ENCODE peak calls at places on chromosomes 3 and 15, in five cellular contexts. R is tibial artery, B is AG10803, A is nephron progenitor cell, X is cardiac fibroblast. E is an unnamed sample.

GRCh38 chr3:151933224-151933858 is 59.9 kb downstream of the SUCNR1 start:
- DNase-seq in R (no peak), B (peak), A (no peak), X (peak), E (no peak)

GRCh38 chr3:14687360-14687759 is 12.4 kb downstream of the C3orf20 start:
- DNase-seq in R (no peak), B (no peak), A (no peak), X (no peak), E (no peak)

GRCh38 chr3:117606860-117607259 is 897.3 kb downstream of the TUSC7 start:
- DNase-seq in R (no peak), B (no peak), A (no peak), X (no peak), E (no peak)

GRCh38 chr3:153513236-153513635 is 351.2 kb downstream of the RAP2B start:
- DNase-seq in R (no peak), B (peak), A (no peak), X (peak), E (no peak)

GRCh38 chr15:84112025-84112424 is 123.5 kb upstream of the GOLGA6L4 start:
- DNase-seq in R (no peak), B (no peak), A (no peak), X (peak), E (no peak)

GRCh38 chr15:69997701-69998273 is 99.9 kb downstream of the TLE3 start:
- DNase-seq in R (peak), B (peak), A (no peak), X (peak), E (no peak)

GRCh38 chr3:133994166-133994910 is 35.4 kb downstream of the SLCO2A1 start:
- DNase-seq in R (no peak), B (no peak), A (no peak), X (no peak), E (no peak)

GRCh38 chr3:100899440-100900091 is 93.7 kb downstream of the ABI3BP start:
- DNase-seq in R (no peak), B (no peak), A (no peak), X (peak), E (peak)

GRCh38 chr15:64013179-64014043 is 32.9 kb downstream of the DAPK2 start:
- DNase-seq in R (no peak), B (peak), A (no peak), X (no peak), E (no peak)

GRCh38 chr15:85993116-85993515 is 86.6 kb upstream of the AGBL1 start:
- DNase-seq in R (no peak), B (no peak), A (no peak), X (no peak), E (no peak)

DNA sequence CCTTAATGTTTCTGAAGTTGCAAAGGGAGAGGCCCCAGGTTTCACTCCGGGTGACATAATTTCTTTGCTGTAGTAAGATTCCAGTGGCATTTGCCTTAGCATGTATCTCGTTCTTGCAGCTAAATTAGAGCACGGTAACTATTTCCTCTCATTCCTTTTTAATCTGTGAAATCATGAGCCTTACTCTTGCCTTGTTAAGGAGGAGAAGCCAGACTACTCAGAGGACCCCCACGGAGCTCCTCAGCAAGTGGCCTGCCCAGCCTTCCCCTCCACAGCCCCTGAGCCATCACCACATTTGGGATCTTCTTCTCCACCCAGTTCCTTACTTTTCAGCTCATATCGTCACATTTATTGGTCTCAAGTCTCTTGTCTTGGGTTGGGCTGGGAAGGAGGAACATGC is 54.2 kb downstream of the ABHD2 start:
- DNase-seq in R (no peak), B (no peak), A (no peak), X (no peak), E (no peak)
- TF ChIP-seq CTCF in R (no peak), B (no peak), A (no peak), X (no peak), E (no peak)

GRCh38 chr3:69743975-69744374 is 4.7 kb downstream of the MITF start:
- DNase-seq in R (no peak), B (no peak), A (no peak), X (no peak), E (no peak)
- TF ChIP-seq CTCF in R (no peak), B (no peak), A (no peak), X (no peak), E (no peak)

DNA sequence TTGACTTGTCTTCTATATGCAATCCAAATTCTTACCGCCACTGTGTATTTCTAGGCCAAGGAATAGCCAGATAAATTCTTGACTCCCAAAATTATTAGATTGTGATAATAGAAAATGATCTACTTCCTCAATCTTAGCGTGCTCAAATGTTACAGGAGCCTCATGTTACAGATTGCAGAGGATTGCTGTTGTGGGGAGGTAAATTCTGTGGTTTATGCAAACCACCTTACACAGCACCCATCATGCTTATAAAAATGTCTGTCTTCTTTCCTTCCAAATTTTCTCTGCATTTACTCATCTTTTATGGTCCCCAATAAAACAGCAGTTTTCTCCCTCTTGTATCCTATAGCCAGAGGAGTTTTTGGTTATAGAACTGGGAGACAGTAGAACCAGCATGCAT is 420.2 kb upstream of the ROBO1 start:
- DNase-seq in R (no peak), B (no peak), A (no peak), X (no peak), E (no peak)
- TF ChIP-seq CTCF in R (no peak), B (no peak), A (no peak), X (no peak), E (no peak)

GRCh38 chr3:109098245-109098644 is 19.7 kb downstream of the MORC1 start:
- DNase-seq in R (no peak), B (no peak), A (peak), X (no peak), E (no peak)
- TF ChIP-seq CTCF in R (no peak), B (no peak), A (peak), X (no peak), E (peak)

DNA sequence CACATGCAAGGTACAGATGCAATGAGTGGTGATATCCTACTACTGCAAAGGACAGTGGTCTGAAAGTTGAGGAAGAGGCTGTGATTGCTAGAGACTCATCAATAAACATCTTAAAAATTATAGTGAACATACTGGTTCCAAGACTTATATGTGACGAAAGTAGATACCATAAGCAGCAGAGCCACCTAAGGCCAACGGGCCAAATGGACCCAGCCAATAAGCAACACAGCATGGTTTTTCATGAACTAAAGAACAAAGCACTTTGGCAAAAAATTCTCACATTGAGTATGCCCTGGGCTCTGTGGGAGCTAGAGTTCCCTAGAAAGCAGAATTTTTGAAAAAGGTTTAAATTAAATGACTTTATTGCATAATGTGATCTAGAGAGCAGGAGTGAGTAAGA is 272.1 kb downstream of the SI start:
- DNase-seq in R (no peak), B (no peak), A (no peak), X (peak), E (no peak)
- TF ChIP-seq CTCF in R (no peak), B (no peak), A (no peak), X (no peak), E (no peak)

GRCh38 chr3:167350245-167350862 is 29.7 kb downstream of the ZBBX start:
- DNase-seq in R (no peak), B (peak), A (peak), X (peak), E (peak)
- TF ChIP-seq CTCF in R (no peak), B (peak), A (peak), X (no peak), E (peak)

DNA sequence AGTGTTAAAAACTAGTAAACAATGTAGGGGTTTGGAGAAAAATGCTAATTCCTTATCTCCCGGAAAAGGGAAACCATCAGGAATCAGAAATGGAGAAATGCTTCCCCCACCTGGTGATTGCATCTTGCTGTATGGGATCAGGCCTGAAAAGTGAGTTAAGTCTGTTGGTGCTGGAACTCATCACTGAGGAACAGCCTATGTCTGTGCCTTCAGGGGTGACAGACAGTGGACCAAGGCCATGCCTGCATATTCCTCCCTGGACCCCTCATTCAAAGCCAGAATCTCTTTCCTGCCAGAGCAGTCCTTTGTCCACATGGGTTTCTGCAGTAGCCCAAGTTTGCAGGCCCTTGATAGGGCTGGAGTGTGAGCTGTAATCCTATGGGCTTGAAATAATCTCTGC is 160.8 kb upstream of the CTDSPL start:
- DNase-seq in R (no peak), B (no peak), A (no peak), X (peak), E (no peak)
- TF ChIP-seq CTCF in R (peak), B (peak), A (no peak), X (peak), E (no peak)

GRCh38 chr15:56042982-56043980 is 49.9 kb upstream of the NEDD4 start:
- DNase-seq in R (no peak), B (no peak), A (no peak), X (peak), E (no peak)

GRCh38 chr15:56042031-56042430 is 48.6 kb upstream of the NEDD4 start:
- DNase-seq in R (no peak), B (no peak), A (no peak), X (no peak), E (no peak)

GRCh38 chr15:56042523-56042922 is 49.1 kb upstream of the NEDD4 start:
- DNase-seq in R (no peak), B (no peak), A (no peak), X (no peak), E (no peak)

GRCh38 chr15:56038015-56038414 is 44.6 kb upstream of the NEDD4 start:
- DNase-seq in R (no peak), B (peak), A (no peak), X (peak), E (no peak)

GRCh38 chr15:56040081-56041035 is 46.9 kb upstream of the NEDD4 start:
- DNase-seq in R (peak), B (peak), A (no peak), X (peak), E (no peak)
- TF ChIP-seq CTCF in R (no peak), B (peak), A (no peak), X (no peak), E (no peak)

DNA sequence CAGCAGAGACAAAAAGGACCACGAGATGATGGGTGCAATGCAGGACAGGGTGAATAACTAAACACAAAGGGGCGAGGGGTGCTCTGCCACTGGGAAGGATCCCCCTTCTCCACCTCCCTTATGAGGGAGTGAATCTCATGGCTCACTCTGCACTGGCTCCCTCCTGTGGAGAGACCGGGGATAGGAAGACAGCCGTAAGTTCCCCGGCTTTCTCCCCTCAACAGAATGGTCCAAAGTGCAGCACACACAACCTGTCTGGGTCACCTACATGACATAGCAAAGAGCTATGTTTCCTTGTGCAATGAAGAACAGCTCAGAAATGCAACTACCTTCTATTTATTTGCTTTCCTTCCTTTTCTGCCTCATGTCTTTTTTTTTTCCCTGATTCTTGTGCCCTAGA is 7.8 kb upstream of the ACSBG1 start:
- DNase-seq in R (no peak), B (no peak), A (peak), X (peak), E (no peak)
- TF ChIP-seq CTCF in R (no peak), B (peak), A (no peak), X (peak), E (peak)

GRCh38 chr3:178152010-178152409 is 384.2 kb upstream of the KCNMB2 start:
- DNase-seq in R (no peak), B (no peak), A (no peak), X (no peak), E (no peak)
- TF ChIP-seq CTCF in R (no peak), B (no peak), A (no peak), X (no peak), E (no peak)

E was measured in GM13977.